ENCODE peak calls at places on chromosomes 5 and 9, in six cellular contexts. Q is heart right ventricle; N is sigmoid colon; L is right atrium auricular region; M is A549; U is activated CD4-positive, alpha-beta T cell treated with anti-CD3 and anti-CD28 coated beads for 48 hours. E is an unnamed sample.

GRCh38 chr5:168750926-168751325 is 171.8 kb upstream of the PANK3 start:
- DNase-seq in M (no peak), N (no peak), Q (no peak), U (no peak), L (no peak), E (no peak)

GRCh38 chr9:21252727-21253547 is 13.1 kb upstream of the IFNA14 start:
- DNase-seq in N (no peak), L (no peak), U (no peak), M (peak), Q (no peak), E (peak)

GRCh38 chr5:74636149-74636548 is 4.4 kb downstream of the ENC1 start:
- DNase-seq in N (no peak), Q (no peak), M (no peak), U (no peak), L (no peak), E (no peak)

GRCh38 chr5:176954050-176954449 is 52.5 kb downstream of the UIMC1 start:
- DNase-seq in Q (no peak), L (no peak), U (no peak), N (no peak), M (no peak), E (no peak)

GRCh38 chr9:74920944-74921626 is 31.6 kb downstream of the C9orf40 start:
- DNase-seq in Q (no peak), U (no peak), L (no peak), M (no peak), N (no peak), E (no peak)

GRCh38 chr9:108534741-108535140 is 321.0 kb downstream of the ACTL7B start:
- DNase-seq in Q (no peak), L (no peak), U (no peak), N (no peak), M (no peak), E (no peak)

GRCh38 chr5:39100851-39101396 is 26.7 kb upstream of the RICTOR start:
- DNase-seq in U (no peak), M (peak), Q (no peak), N (no peak), L (no peak), E (no peak)

GRCh38 chr5:142883025-142883424 is 112.8 kb downstream of the ARHGAP26 start:
- DNase-seq in N (no peak), Q (no peak), U (no peak), M (no peak), L (peak), E (no peak)

GRCh38 chr9:72675586-72675985 is 154.2 kb downstream of the TMC1 start:
- DNase-seq in L (no peak), Q (no peak), U (no peak), M (peak), N (no peak), E (peak)

GRCh38 chr9:16626577-16627130 is 243.8 kb downstream of the BNC2 start:
- DNase-seq in N (peak), U (no peak), L (peak), Q (no peak), M (peak), E (peak)

GRCh38 chr9:97468658-97469448 is 32.6 kb upstream of the TMOD1 start:
- DNase-seq in N (peak), Q (peak), U (peak), M (peak), L (peak), E (peak)

GRCh38 chr5:61768692-61769281 is 436.7 kb downstream of the ZSWIM6 start:
- DNase-seq in L (no peak), M (peak), N (no peak), Q (no peak), U (peak), E (peak)

GRCh38 chr5:38766151-38766550 is 79.7 kb upstream of the OSMR start:
- DNase-seq in L (no peak), N (no peak), U (no peak), M (no peak), Q (no peak), E (no peak)

GRCh38 chr5:145531038-145531734 is 304.0 kb downstream of the PRELID2 start:
- DNase-seq in U (no peak), N (no peak), M (peak), Q (no peak), L (no peak), E (peak)

GRCh38 chr5:445591-445990 is 2.6 kb downstream of the EXOC3 start:
- DNase-seq in U (no peak), Q (no peak), N (peak), L (no peak), M (no peak), E (no peak)

GRCh38 chr5:16492398-16493175 is 27.0 kb upstream of the ZNF622 start:
- DNase-seq in U (no peak), M (peak), Q (peak), N (no peak), L (no peak), E (peak)

GRCh38 chr5:81288021-81288433 is 13.4 kb upstream of the ZCCHC9 start:
- DNase-seq in U (no peak), L (no peak), N (no peak), Q (no peak), M (no peak), E (no peak)

GRCh38 chr5:76111510-76112174 is 28.5 kb downstream of the SV2C start:
- DNase-seq in U (no peak), M (no peak), Q (no peak), L (no peak), N (no peak), E (no peak)

E was measured in retinal pigment epithelial cell.